ENCODE peak calls at places on chromosome 5, in six cellular contexts. C is SK-N-MC; A is mammary epithelial cell; S is PC-3; G is GM23248; R is effector memory CD4-positive, alpha-beta T cell. D is an unnamed sample.

GRCh38 chr5:78718185-78718584 is 69.6 kb upstream of the LHFPL2 start:
- DNase-seq in C (no peak), A (no peak), S (no peak), G (no peak), R (no peak), D (no peak)

GRCh38 chr5:35898952-35899351 is 39.5 kb downstream of the CAPSL start:
- DNase-seq in C (no peak), A (no peak), S (no peak), G (no peak), R (no peak), D (no peak)

GRCh38 chr5:110865400-110866094 is 126.7 kb downstream of the SLC25A46 start:
- DNase-seq in C (no peak), A (peak; percentile 58), S (peak; percentile 68), G (peak; percentile 51), R (no peak), D (peak; percentile 15)

GRCh38 chr5:75668988-75669760 is 48.1 kb downstream of the POC5 start:
- DNase-seq in C (no peak), A (peak; percentile 6), S (peak; percentile 43), G (no peak), R (no peak), D (peak; percentile 15)

GRCh38 chr5:135448796-135449507 is 1.8 kb upstream of the DCANP1 start:
- DNase-seq in C (no peak), A (peak; percentile 18), S (no peak), G (no peak), R (no peak), D (peak; percentile 72)

GRCh38 chr5:16579142-16579541 is 37.7 kb downstream of the RETREG1 start:
- DNase-seq in C (no peak), A (no peak), S (no peak), G (no peak), R (no peak), D (no peak)

GRCh38 chr5:31237159-31237558 is 43.7 kb downstream of the CDH6 start:
- DNase-seq in C (no peak), A (no peak), S (peak; percentile 14), G (peak; percentile 12), R (no peak), D (no peak)

GRCh38 chr5:149391524-149391923 is 12.4 kb upstream of the IL17B start:
- DNase-seq in C (no peak), A (no peak), S (no peak), G (no peak), R (no peak), D (no peak)

GRCh38 chr5:53730938-53731337 is 170.5 kb downstream of the NDUFS4 start:
- DNase-seq in C (peak; percentile 12), A (no peak), S (no peak), G (no peak), R (no peak), D (no peak)

GRCh38 chr5:26610581-26610980 is 427.8 kb downstream of the CDH9 start:
- DNase-seq in C (no peak), A (no peak), S (no peak), G (no peak), R (no peak), D (no peak)

GRCh38 chr5:180809403-180810209 is 7.0 kb upstream of the MGAT1 start:
- DNase-seq in C (peak; percentile 66), A (peak; percentile 90), S (peak; percentile 93), G (peak; percentile 95), R (peak; percentile 79), D (peak; percentile 85)

GRCh38 chr5:140228364-140228837 is 53.4 kb downstream of the CYSTM1 start:
- DNase-seq in C (no peak), A (no peak), S (no peak), G (no peak), R (no peak), D (no peak)

GRCh38 chr5:149412783-149413476 is 33.8 kb upstream of the IL17B start:
- DNase-seq in C (no peak), A (no peak), S (no peak), G (peak; percentile 55), R (no peak), D (no peak)

GRCh38 chr5:72046106-72046505 is 61.2 kb upstream of the MAP1B start:
- DNase-seq in C (no peak), A (no peak), S (no peak), G (peak; percentile 56), R (no peak), D (no peak)

GRCh38 chr5:35938518-35939227 is at the start of gene CAPSL:
- DNase-seq in C (peak; percentile 44), A (peak; percentile 66), S (peak; percentile 64), G (peak; percentile 38), R (no peak), D (peak; percentile 68)

GRCh38 chr5:89246252-89246651 is 363.3 kb upstream of the MEF2C start:
- DNase-seq in C (no peak), A (peak; percentile 16), S (peak; percentile 40), G (peak; percentile 15), R (no peak), D (peak; percentile 51)

GRCh38 chr5:119063579-119064379 is 7.1 kb upstream of the DMXL1 start:
- DNase-seq in C (no peak), A (peak; percentile 60), S (peak; percentile 17), G (peak; percentile 45), R (no peak), D (peak; percentile 48)

GRCh38 chr5:18397393-18397792 is 763.1 kb downstream of the TAF11L14 start:
- DNase-seq in C (peak; percentile 30), A (no peak), S (no peak), G (no peak), R (no peak), D (no peak)

GRCh38 chr5:116502616-116503015 is 72.0 kb downstream of the SEMA6A start:
- DNase-seq in C (no peak), A (no peak), S (no peak), G (no peak), R (no peak), D (peak; percentile 89)

GRCh38 chr5:89756955-89757354 is 652.6 kb downstream of the CETN3 start:
- DNase-seq in C (no peak), A (no peak), S (no peak), G (peak; percentile 9), R (no peak), D (peak; percentile 95)

GRCh38 chr5:6307304-6307703 is 71.0 kb downstream of the MED10 start:
- DNase-seq in C (no peak), A (no peak), S (no peak), G (no peak), R (no peak), D (no peak)

GRCh38 chr5:179271301-179271650 is 74.0 kb downstream of the ADAMTS2 start:
- DNase-seq in C (no peak), A (no peak), S (no peak), G (no peak), R (no peak), D (no peak)

GRCh38 chr5:179271821-179272325 is 73.4 kb downstream of the ADAMTS2 start:
- DNase-seq in C (no peak), A (no peak), S (no peak), G (no peak), R (no peak), D (no peak)

GRCh38 chr5:179269781-179270543 is 75.3 kb downstream of the ADAMTS2 start:
- DNase-seq in C (no peak), A (no peak), S (no peak), G (peak; percentile 88), R (no peak), D (no peak)

GRCh38 chr5:179268966-179269693 is 76.1 kb downstream of the ADAMTS2 start:
- DNase-seq in C (no peak), A (no peak), S (no peak), G (peak; percentile 68), R (no peak), D (no peak)

GRCh38 chr5:179270581-179271300 is 74.5 kb downstream of the ADAMTS2 start:
- DNase-seq in C (no peak), A (no peak), S (no peak), G (peak; percentile 76), R (no peak), D (peak; percentile 38)
- H3K27ac ChIP-seq in C (no peak overlapping the region), A (no peak overlapping the region), S (no peak overlapping the region), G (peak overlapping the region; percentile 100), R (no peak overlapping the region), D (no peak overlapping the region)

GRCh38 chr5:120405291-120405864 is 58.7 kb upstream of the PRR16 start:
- DNase-seq in C (no peak), A (peak; percentile 82), S (peak; percentile 31), G (peak; percentile 82), R (no peak), D (peak; percentile 83)
- H3K27ac ChIP-seq in C (peak overlapping the region; percentile 62), A (peak overlapping the region; percentile 80), S (no peak overlapping the region), G (peak overlapping the region; percentile 32), R (no peak overlapping the region), D (peak overlapping the region; percentile 89)

GRCh38 chr5:65674749-65675148 is 47.2 kb downstream of the SGTB start:
- DNase-seq in C (no peak), A (no peak), S (no peak), G (peak; percentile 18), R (no peak), D (peak; percentile 13)

DNA sequence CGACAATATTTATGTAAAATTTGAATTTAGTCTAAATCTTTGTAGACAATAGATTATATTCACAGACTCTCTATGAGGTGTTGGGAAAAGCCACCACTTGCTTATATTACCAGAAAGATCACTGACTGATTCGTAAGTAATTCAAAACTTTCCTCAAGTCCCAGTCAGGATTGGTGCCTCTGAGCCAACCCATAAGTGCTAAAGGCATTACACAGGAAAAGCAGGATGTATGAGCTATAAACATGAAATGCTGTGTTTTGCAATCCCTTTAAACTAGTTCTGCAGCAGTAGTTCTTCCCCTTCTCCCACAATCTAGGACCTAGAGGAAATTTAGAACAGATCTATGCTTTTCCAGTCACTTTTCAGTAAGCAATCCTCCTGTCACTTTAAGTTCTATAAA is 48.0 kb downstream of the SHLD3 start:
- DNase-seq in C (no peak), A (peak; percentile 55), S (peak; percentile 4), G (peak; percentile 74), R (no peak), D (peak; percentile 14)
- H3K27ac ChIP-seq in C (no peak overlapping the region), A (no peak overlapping the region), S (no peak overlapping the region), G (peak overlapping the region; percentile 13), R (no peak overlapping the region), D (no peak overlapping the region)

DNA sequence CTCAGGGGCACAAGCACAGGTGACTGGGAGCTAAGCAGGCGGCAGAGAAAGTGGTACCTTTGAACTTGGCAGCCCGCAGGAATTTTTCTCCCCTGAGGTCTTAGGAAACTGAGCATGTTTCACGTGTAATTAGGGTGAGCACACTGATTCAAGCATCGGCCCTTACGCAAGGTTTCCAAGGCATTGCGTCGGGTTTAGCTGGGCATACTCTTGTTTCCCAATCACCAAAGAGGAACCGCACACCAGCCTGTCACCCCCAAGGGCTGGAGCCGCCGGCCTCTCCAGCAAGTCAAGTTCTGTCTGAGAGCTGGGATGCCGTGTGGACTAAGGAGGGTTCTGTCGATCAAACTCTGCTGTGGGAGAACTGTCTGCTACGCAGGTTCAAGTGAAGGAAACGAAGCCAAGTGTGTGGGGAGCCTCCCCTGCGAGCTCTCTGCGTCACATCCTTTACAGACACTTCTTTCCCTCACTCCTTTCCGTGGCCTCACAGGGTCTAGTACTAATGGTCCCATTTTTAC is 53.0 kb downstream of the ERGIC1 start:
- DNase-seq in C (peak; percentile 16), A (peak; percentile 86), S (no peak), G (peak; percentile 98), R (no peak), D (peak; percentile 51)
- H3K27ac ChIP-seq in C (peak overlapping the region; percentile 64), A (peak overlapping the region; percentile 46), S (no peak overlapping the region), G (peak overlapping the region; percentile 97), R (no peak overlapping the region), D (peak overlapping the region; percentile 90)

DNA sequence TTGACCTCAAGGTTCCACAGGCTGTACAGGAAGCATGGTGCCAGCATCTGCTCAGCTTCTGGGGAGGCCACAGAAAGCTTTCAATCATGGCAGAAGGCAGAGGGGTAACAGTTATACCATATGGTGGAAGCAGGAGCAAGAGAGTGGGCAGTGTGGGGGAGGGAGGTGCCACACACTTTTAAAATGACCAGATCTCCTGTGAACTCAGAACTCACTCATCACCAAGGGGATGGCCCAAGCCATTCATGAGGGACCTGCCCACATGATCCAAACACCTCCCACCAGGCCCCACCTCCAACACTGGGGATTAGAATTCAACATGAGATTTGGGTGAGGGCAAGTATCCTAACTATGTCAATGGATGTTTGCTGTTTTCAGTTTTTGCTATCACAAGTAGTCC is 16.2 kb downstream of the CYFIP2 start:
- DNase-seq in C (no peak), A (no peak), S (no peak), G (no peak), R (no peak), D (no peak)
- H3K27ac ChIP-seq in C (no peak overlapping the region), A (no peak overlapping the region), S (no peak overlapping the region), G (no peak overlapping the region), R (peak overlapping the region; percentile 18), D (no peak overlapping the region)